ENCODE peak calls at places on chromosomes 2 and 18, in ten cellular contexts. One of them, this sample, is unnamed.

GRCh38 chr18:35478520-35479435 is 19.0 kb downstream of the INO80C start:
- DNase-seq in right atrium auricular region: no peak
- DNase-seq in HepG2: peak
- DNase-seq in prostate gland: no peak
- DNase-seq in ascending aorta: no peak
- DNase-seq in brain microvascular endothelial cell: peak
- DNase-seq in OCI-LY7: no peak
- DNase-seq in CD4-positive, alpha-beta memory T cell: no peak
- DNase-seq in AG04450: no peak
- DNase-seq in heart left ventricle: no peak
- DNase-seq in this sample: peak

GRCh38 chr2:5360081-5360480 is 332.1 kb upstream of the SOX11 start:
- DNase-seq in right atrium auricular region: no peak
- DNase-seq in HepG2: no peak
- DNase-seq in prostate gland: no peak
- DNase-seq in ascending aorta: no peak
- DNase-seq in brain microvascular endothelial cell: no peak
- DNase-seq in OCI-LY7: no peak
- DNase-seq in CD4-positive, alpha-beta memory T cell: no peak
- DNase-seq in AG04450: no peak
- DNase-seq in heart left ventricle: no peak
- DNase-seq in this sample: no peak

GRCh38 chr2:140344842-140345241 is 1564.7 kb upstream of the NXPH2 start:
- DNase-seq in right atrium auricular region: no peak
- DNase-seq in HepG2: no peak
- DNase-seq in prostate gland: no peak
- DNase-seq in ascending aorta: no peak
- DNase-seq in brain microvascular endothelial cell: peak
- DNase-seq in OCI-LY7: no peak
- DNase-seq in CD4-positive, alpha-beta memory T cell: no peak
- DNase-seq in AG04450: no peak
- DNase-seq in heart left ventricle: no peak
- DNase-seq in this sample: no peak

GRCh38 chr2:37911296-37911888 is 13.7 kb upstream of the RMDN2 start:
- DNase-seq in right atrium auricular region: no peak
- DNase-seq in HepG2: no peak
- DNase-seq in prostate gland: no peak
- DNase-seq in ascending aorta: no peak
- DNase-seq in brain microvascular endothelial cell: no peak
- DNase-seq in OCI-LY7: no peak
- DNase-seq in CD4-positive, alpha-beta memory T cell: no peak
- DNase-seq in AG04450: no peak
- DNase-seq in heart left ventricle: no peak
- DNase-seq in this sample: no peak

GRCh38 chr2:181112916-181113315 is 132.5 kb downstream of the UBE2E3 start:
- DNase-seq in right atrium auricular region: no peak
- DNase-seq in HepG2: no peak
- DNase-seq in prostate gland: no peak
- DNase-seq in ascending aorta: no peak
- DNase-seq in brain microvascular endothelial cell: no peak
- DNase-seq in OCI-LY7: no peak
- DNase-seq in CD4-positive, alpha-beta memory T cell: no peak
- DNase-seq in AG04450: no peak
- DNase-seq in heart left ventricle: no peak
- DNase-seq in this sample: no peak

GRCh38 chr2:160927335-160927734 is 232.9 kb upstream of the TANK start:
- DNase-seq in right atrium auricular region: no peak
- DNase-seq in HepG2: no peak
- DNase-seq in prostate gland: no peak
- DNase-seq in ascending aorta: no peak
- DNase-seq in brain microvascular endothelial cell: no peak
- DNase-seq in OCI-LY7: no peak
- DNase-seq in CD4-positive, alpha-beta memory T cell: no peak
- DNase-seq in AG04450: no peak
- DNase-seq in heart left ventricle: no peak
- DNase-seq in this sample: no peak

GRCh38 chr2:238120463-238121298 is 17.8 kb upstream of the KLHL30 start:
- DNase-seq in right atrium auricular region: no peak
- DNase-seq in HepG2: no peak
- DNase-seq in prostate gland: no peak
- DNase-seq in ascending aorta: no peak
- DNase-seq in brain microvascular endothelial cell: no peak
- DNase-seq in OCI-LY7: no peak
- DNase-seq in CD4-positive, alpha-beta memory T cell: no peak
- DNase-seq in AG04450: no peak
- DNase-seq in heart left ventricle: peak
- DNase-seq in this sample: no peak

GRCh38 chr2:178219247-178219646 is 24.9 kb downstream of the OSBPL6 start:
- DNase-seq in right atrium auricular region: no peak
- DNase-seq in HepG2: no peak
- DNase-seq in prostate gland: no peak
- DNase-seq in ascending aorta: no peak
- DNase-seq in brain microvascular endothelial cell: no peak
- DNase-seq in OCI-LY7: no peak
- DNase-seq in CD4-positive, alpha-beta memory T cell: no peak
- DNase-seq in AG04450: no peak
- DNase-seq in heart left ventricle: no peak
- DNase-seq in this sample: no peak

GRCh38 chr2:68414452-68414851 is 49.4 kb downstream of the PLEK start:
- DNase-seq in right atrium auricular region: no peak
- DNase-seq in HepG2: no peak
- DNase-seq in prostate gland: no peak
- DNase-seq in ascending aorta: no peak
- DNase-seq in brain microvascular endothelial cell: no peak
- DNase-seq in OCI-LY7: no peak
- DNase-seq in CD4-positive, alpha-beta memory T cell: no peak
- DNase-seq in AG04450: no peak
- DNase-seq in heart left ventricle: no peak
- DNase-seq in this sample: no peak

GRCh38 chr2:221896505-221897151 is 324.5 kb upstream of the EPHA4 start:
- DNase-seq in right atrium auricular region: peak
- DNase-seq in HepG2: no peak
- DNase-seq in prostate gland: no peak
- DNase-seq in ascending aorta: no peak
- DNase-seq in brain microvascular endothelial cell: no peak
- DNase-seq in OCI-LY7: no peak
- DNase-seq in CD4-positive, alpha-beta memory T cell: no peak
- DNase-seq in AG04450: no peak
- DNase-seq in heart left ventricle: peak
- DNase-seq in this sample: no peak

GRCh38 chr2:70985956-70986355 is 7.5 kb downstream of the ANKRD53 start:
- DNase-seq in right atrium auricular region: no peak
- DNase-seq in HepG2: no peak
- DNase-seq in prostate gland: no peak
- DNase-seq in ascending aorta: no peak
- DNase-seq in brain microvascular endothelial cell: no peak
- DNase-seq in OCI-LY7: no peak
- DNase-seq in CD4-positive, alpha-beta memory T cell: no peak
- DNase-seq in AG04450: no peak
- DNase-seq in heart left ventricle: no peak
- DNase-seq in this sample: no peak

GRCh38 chr2:37224063-37224462 is 7.3 kb downstream of the CEBPZ start:
- DNase-seq in right atrium auricular region: no peak
- DNase-seq in HepG2: no peak
- DNase-seq in prostate gland: no peak
- DNase-seq in ascending aorta: no peak
- DNase-seq in brain microvascular endothelial cell: no peak
- DNase-seq in OCI-LY7: no peak
- DNase-seq in CD4-positive, alpha-beta memory T cell: no peak
- DNase-seq in AG04450: no peak
- DNase-seq in heart left ventricle: no peak
- DNase-seq in this sample: no peak

GRCh38 chr2:231785413-231785812 is 832 bp upstream of the COPS7B start:
- DNase-seq in right atrium auricular region: no peak
- DNase-seq in HepG2: no peak
- DNase-seq in prostate gland: no peak
- DNase-seq in ascending aorta: no peak
- DNase-seq in brain microvascular endothelial cell: no peak
- DNase-seq in OCI-LY7: no peak
- DNase-seq in CD4-positive, alpha-beta memory T cell: no peak
- DNase-seq in AG04450: no peak
- DNase-seq in heart left ventricle: no peak
- DNase-seq in this sample: no peak

GRCh38 chr2:26571316-26571715 is 69.8 kb downstream of the CIB4 start:
- DNase-seq in right atrium auricular region: no peak
- DNase-seq in HepG2: no peak
- DNase-seq in prostate gland: no peak
- DNase-seq in ascending aorta: no peak
- DNase-seq in brain microvascular endothelial cell: no peak
- DNase-seq in OCI-LY7: no peak
- DNase-seq in CD4-positive, alpha-beta memory T cell: no peak
- DNase-seq in AG04450: no peak
- DNase-seq in heart left ventricle: no peak
- DNase-seq in this sample: no peak

GRCh38 chr2:196278491-196278911 is 107.1 kb upstream of the STK17B start:
- DNase-seq in right atrium auricular region: no peak
- DNase-seq in HepG2: no peak
- DNase-seq in prostate gland: no peak
- DNase-seq in ascending aorta: no peak
- DNase-seq in brain microvascular endothelial cell: peak
- DNase-seq in OCI-LY7: no peak
- DNase-seq in CD4-positive, alpha-beta memory T cell: no peak
- DNase-seq in AG04450: no peak
- DNase-seq in heart left ventricle: no peak
- DNase-seq in this sample: no peak

GRCh38 chr2:196275646-196276352 is 104.4 kb upstream of the STK17B start:
- DNase-seq in right atrium auricular region: no peak
- DNase-seq in HepG2: no peak
- DNase-seq in prostate gland: no peak
- DNase-seq in ascending aorta: no peak
- DNase-seq in brain microvascular endothelial cell: peak
- DNase-seq in OCI-LY7: peak
- DNase-seq in CD4-positive, alpha-beta memory T cell: peak
- DNase-seq in AG04450: no peak
- DNase-seq in heart left ventricle: no peak
- DNase-seq in this sample: no peak

GRCh38 chr2:196274387-196274809 is 103.0 kb upstream of the STK17B start:
- DNase-seq in right atrium auricular region: no peak
- DNase-seq in HepG2: no peak
- DNase-seq in prostate gland: peak
- DNase-seq in ascending aorta: no peak
- DNase-seq in brain microvascular endothelial cell: peak
- DNase-seq in OCI-LY7: peak
- DNase-seq in CD4-positive, alpha-beta memory T cell: peak
- DNase-seq in AG04450: no peak
- DNase-seq in heart left ventricle: peak
- DNase-seq in this sample: peak

GRCh38 chr2:196277002-196277401 is 105.6 kb upstream of the STK17B start:
- DNase-seq in right atrium auricular region: no peak
- DNase-seq in HepG2: no peak
- DNase-seq in prostate gland: no peak
- DNase-seq in ascending aorta: no peak
- DNase-seq in brain microvascular endothelial cell: no peak
- DNase-seq in OCI-LY7: peak
- DNase-seq in CD4-positive, alpha-beta memory T cell: peak
- DNase-seq in AG04450: no peak
- DNase-seq in heart left ventricle: no peak
- DNase-seq in this sample: peak

DNA sequence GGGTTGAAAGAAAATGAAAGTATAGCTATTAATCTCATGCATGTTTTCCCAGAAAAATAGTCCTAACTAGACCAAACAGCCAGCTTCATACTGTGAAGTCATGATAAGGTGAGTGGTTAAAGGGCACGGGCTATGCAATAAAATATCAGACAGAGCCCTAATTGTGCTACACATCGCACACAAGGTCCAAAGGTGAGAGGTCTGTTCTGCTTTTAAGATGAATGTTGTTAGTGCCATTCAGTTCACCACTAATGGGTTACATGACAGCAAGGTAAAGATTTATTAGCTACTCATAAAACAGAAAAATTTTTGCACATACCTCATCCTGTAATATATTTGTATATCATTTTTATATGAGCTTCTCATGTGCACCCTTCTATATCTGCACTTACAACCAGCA is 105.0 kb upstream of the STK17B start:
- DNase-seq in right atrium auricular region: no peak
- DNase-seq in HepG2: peak
- DNase-seq in prostate gland: no peak
- DNase-seq in ascending aorta: no peak
- DNase-seq in brain microvascular endothelial cell: no peak
- DNase-seq in OCI-LY7: peak
- DNase-seq in CD4-positive, alpha-beta memory T cell: no peak
- DNase-seq in AG04450: no peak
- DNase-seq in heart left ventricle: no peak
- DNase-seq in this sample: peak
- H3K4me3 ChIP-seq in right atrium auricular region: no peak
- H3K4me3 ChIP-seq in HepG2: no peak
- H3K4me3 ChIP-seq in prostate gland: no peak
- H3K4me3 ChIP-seq in ascending aorta: no peak
- H3K4me3 ChIP-seq in brain microvascular endothelial cell: no peak
- H3K4me3 ChIP-seq in OCI-LY7: peak
- H3K4me3 ChIP-seq in CD4-positive, alpha-beta memory T cell: peak
- H3K4me3 ChIP-seq in AG04450: no peak
- H3K4me3 ChIP-seq in heart left ventricle: no peak
- H3K4me3 ChIP-seq in this sample: no peak

DNA sequence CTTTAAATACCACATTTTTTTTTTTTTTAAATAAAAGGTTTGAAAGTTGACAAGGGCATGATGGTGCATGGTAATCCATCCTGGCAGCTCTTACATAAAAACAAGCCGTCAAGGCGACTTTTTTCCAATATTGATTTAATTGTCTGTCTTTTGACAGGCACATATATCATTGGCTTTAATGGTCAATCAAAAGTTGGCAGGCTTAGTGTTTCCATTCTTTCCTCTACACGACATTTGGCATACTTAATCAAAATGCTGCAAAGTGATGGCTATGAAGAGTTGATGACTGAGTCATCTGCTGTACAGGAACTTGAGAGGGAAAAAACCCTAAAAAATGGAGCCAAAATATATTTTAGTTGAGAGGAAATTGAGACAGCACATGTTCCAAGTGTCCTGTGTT is 3.0 kb downstream of the TSHZ1 start:
- DNase-seq in right atrium auricular region: no peak
- DNase-seq in HepG2: no peak
- DNase-seq in prostate gland: no peak
- DNase-seq in ascending aorta: no peak
- DNase-seq in brain microvascular endothelial cell: no peak
- DNase-seq in OCI-LY7: no peak
- DNase-seq in CD4-positive, alpha-beta memory T cell: no peak
- DNase-seq in AG04450: no peak
- DNase-seq in heart left ventricle: no peak
- DNase-seq in this sample: peak
- H3K4me3 ChIP-seq in right atrium auricular region: no peak
- H3K4me3 ChIP-seq in HepG2: no peak
- H3K4me3 ChIP-seq in prostate gland: no peak
- H3K4me3 ChIP-seq in ascending aorta: peak
- H3K4me3 ChIP-seq in brain microvascular endothelial cell: no peak
- H3K4me3 ChIP-seq in OCI-LY7: no peak
- H3K4me3 ChIP-seq in CD4-positive, alpha-beta memory T cell: no peak
- H3K4me3 ChIP-seq in AG04450: no peak
- H3K4me3 ChIP-seq in heart left ventricle: peak
- H3K4me3 ChIP-seq in this sample: no peak

GRCh38 chr18:5627756-5628511 is 84.1 kb upstream of the EPB41L3 start:
- DNase-seq in right atrium auricular region: no peak
- DNase-seq in HepG2: no peak
- DNase-seq in prostate gland: no peak
- DNase-seq in ascending aorta: no peak
- DNase-seq in brain microvascular endothelial cell: no peak
- DNase-seq in OCI-LY7: no peak
- DNase-seq in CD4-positive, alpha-beta memory T cell: no peak
- DNase-seq in AG04450: no peak
- DNase-seq in heart left ventricle: peak
- DNase-seq in this sample: peak
- H3K4me3 ChIP-seq in right atrium auricular region: peak
- H3K4me3 ChIP-seq in HepG2: peak
- H3K4me3 ChIP-seq in prostate gland: peak
- H3K4me3 ChIP-seq in ascending aorta: peak
- H3K4me3 ChIP-seq in brain microvascular endothelial cell: peak
- H3K4me3 ChIP-seq in OCI-LY7: no peak
- H3K4me3 ChIP-seq in CD4-positive, alpha-beta memory T cell: no peak
- H3K4me3 ChIP-seq in AG04450: peak
- H3K4me3 ChIP-seq in heart left ventricle: peak
- H3K4me3 ChIP-seq in this sample: peak

GRCh38 chr2:55923978-55924325 is 370 bp upstream of the EFEMP1 start:
- DNase-seq in right atrium auricular region: no peak
- DNase-seq in HepG2: no peak
- DNase-seq in prostate gland: no peak
- DNase-seq in ascending aorta: no peak
- DNase-seq in brain microvascular endothelial cell: no peak
- DNase-seq in OCI-LY7: no peak
- DNase-seq in CD4-positive, alpha-beta memory T cell: no peak
- DNase-seq in AG04450: no peak
- DNase-seq in heart left ventricle: no peak
- DNase-seq in this sample: no peak
- H3K4me3 ChIP-seq in right atrium auricular region: peak
- H3K4me3 ChIP-seq in HepG2: peak
- H3K4me3 ChIP-seq in prostate gland: peak
- H3K4me3 ChIP-seq in ascending aorta: peak
- H3K4me3 ChIP-seq in brain microvascular endothelial cell: peak
- H3K4me3 ChIP-seq in OCI-LY7: no peak
- H3K4me3 ChIP-seq in CD4-positive, alpha-beta memory T cell: no peak
- H3K4me3 ChIP-seq in AG04450: peak
- H3K4me3 ChIP-seq in heart left ventricle: peak
- H3K4me3 ChIP-seq in this sample: no peak